ENCODE peak calls at places on chromosome 5, in five cellular contexts. One of them, this sample, is unnamed.

GRCh38 chr5:159638954-159639559 is 277.2 kb upstream of the ADRA1B start:
- DNase-seq in RWPE2: no peak
- DNase-seq in AML-193: no peak
- DNase-seq in naive thymus-derived CD8-positive, alpha-beta T cell: no peak
- DNase-seq in COR-L47: no peak
- DNase-seq in this sample: no peak

GRCh38 chr5:69467442-69468225 is 25.0 kb upstream of the OCLN start:
- DNase-seq in RWPE2: no peak
- DNase-seq in AML-193: no peak
- DNase-seq in naive thymus-derived CD8-positive, alpha-beta T cell: no peak
- DNase-seq in COR-L47: no peak
- DNase-seq in this sample: no peak

GRCh38 chr5:172455511-172456061 is 1.3 kb upstream of the SH3PXD2B start:
- DNase-seq in RWPE2: peak
- DNase-seq in AML-193: no peak
- DNase-seq in naive thymus-derived CD8-positive, alpha-beta T cell: no peak
- DNase-seq in COR-L47: no peak
- DNase-seq in this sample: no peak

GRCh38 chr5:36613771-36614656 is 7.6 kb downstream of the SLC1A3 start:
- DNase-seq in RWPE2: no peak
- DNase-seq in AML-193: no peak
- DNase-seq in naive thymus-derived CD8-positive, alpha-beta T cell: no peak
- DNase-seq in COR-L47: no peak
- DNase-seq in this sample: no peak

GRCh38 chr5:68476854-68477253 is 261.3 kb downstream of the PIK3R1 start:
- DNase-seq in RWPE2: no peak
- DNase-seq in AML-193: no peak
- DNase-seq in naive thymus-derived CD8-positive, alpha-beta T cell: no peak
- DNase-seq in COR-L47: no peak
- DNase-seq in this sample: no peak

GRCh38 chr5:172793577-172794488 is 22.8 kb upstream of the DUSP1 start:
- DNase-seq in RWPE2: no peak
- DNase-seq in AML-193: peak
- DNase-seq in naive thymus-derived CD8-positive, alpha-beta T cell: no peak
- DNase-seq in COR-L47: no peak
- DNase-seq in this sample: peak

GRCh38 chr5:42581845-42582244 is 158.6 kb downstream of the GHR start:
- DNase-seq in RWPE2: no peak
- DNase-seq in AML-193: no peak
- DNase-seq in naive thymus-derived CD8-positive, alpha-beta T cell: no peak
- DNase-seq in COR-L47: no peak
- DNase-seq in this sample: no peak

GRCh38 chr5:103582364-103582763 is 19.8 kb upstream of the NUDT12 start:
- DNase-seq in RWPE2: no peak
- DNase-seq in AML-193: peak
- DNase-seq in naive thymus-derived CD8-positive, alpha-beta T cell: no peak
- DNase-seq in COR-L47: peak
- DNase-seq in this sample: no peak

GRCh38 chr5:134070979-134071849 is 43.3 kb upstream of the TCF7 start:
- DNase-seq in RWPE2: no peak
- DNase-seq in AML-193: no peak
- DNase-seq in naive thymus-derived CD8-positive, alpha-beta T cell: peak
- DNase-seq in COR-L47: no peak
- DNase-seq in this sample: no peak

GRCh38 chr5:56814361-56814962 is 887 bp upstream of the MAP3K1 start:
- DNase-seq in RWPE2: no peak
- DNase-seq in AML-193: no peak
- DNase-seq in naive thymus-derived CD8-positive, alpha-beta T cell: peak
- DNase-seq in COR-L47: no peak
- DNase-seq in this sample: no peak

GRCh38 chr5:44801992-44802391 is 6.8 kb upstream of the MRPS30 start:
- DNase-seq in RWPE2: no peak
- DNase-seq in AML-193: no peak
- DNase-seq in naive thymus-derived CD8-positive, alpha-beta T cell: no peak
- DNase-seq in COR-L47: no peak
- DNase-seq in this sample: no peak